ENCODE peak calls at places on chromosomes 7 and 10, in nine cellular contexts. X is cardiac fibroblast; Y is activated CD4-positive, alpha-beta T cell treated with anti-CD3 and anti-CD28 coated beads, Interleukin-2, amount 50 U/mL, for 24 hours; G is NCI-H1092; K is stimulated activated CD8-positive, alpha-beta memory T cell treated with anti-CD3 and anti-CD28 coated beads, Interleukin-15, amount 100 ng/mL, for 24 hours; J is Right ventricle myocardium superior; P is HL-60; Q is body of pancreas; W is progenitor cell of endocrine pancreas. A is an unnamed sample.
A peak's percentile ranks its signal among the peaks of the same experiment; 100 is the strongest.

GRCh38 chr10:46556515-46557318 is at the start of gene GPRIN2:
- DNase-seq in J (peak; percentile 47), K (no peak), W (peak; percentile 40), X (no peak), Q (peak; percentile 72), P (no peak), Y (no peak), G (no peak), A (no peak)

GRCh38 chr7:93955304-93955703 is 33.8 kb downstream of the GNG11 start:
- DNase-seq in J (no peak), W (no peak), G (no peak), X (no peak), Y (no peak), P (no peak), Q (no peak), K (no peak), A (no peak)

GRCh38 chr7:130733866-130734524 is at the start of gene KLF14:
- DNase-seq in X (no peak), W (peak; percentile 16), G (no peak), K (peak; percentile 16), P (no peak), J (peak; percentile 47), Q (peak; percentile 60), Y (peak; percentile 7), A (peak; percentile 70)

GRCh38 chr10:3877092-3878000 is 92.3 kb upstream of the KLF6 start:
- DNase-seq in X (peak; percentile 40), W (no peak), P (no peak), Q (peak; percentile 1), K (no peak), G (no peak), Y (no peak), J (no peak), A (no peak)

GRCh38 chr7:55887786-55888185 is 530 bp downstream of the ZNF713 start:
- DNase-seq in Q (no peak), G (peak; percentile 28), K (no peak), J (no peak), X (peak; percentile 3), Y (no peak), W (no peak), P (no peak), A (no peak)

GRCh38 chr10:118471863-118472262 is 123.6 kb downstream of the PRLHR start:
- DNase-seq in J (no peak), P (no peak), G (no peak), Y (no peak), K (no peak), Q (no peak), W (no peak), X (no peak), A (no peak)

GRCh38 chr7:80552304-80552703 is 40.4 kb upstream of the GNAT3 start:
- DNase-seq in X (no peak), Y (no peak), Q (no peak), J (no peak), W (no peak), G (no peak), K (no peak), P (no peak), A (no peak)

GRCh38 chr10:89159761-89160160 is 47.4 kb downstream of the CH25H start:
- DNase-seq in K (no peak), X (no peak), Y (no peak), P (no peak), W (no peak), G (no peak), J (no peak), Q (no peak), A (no peak)

GRCh38 chr7:151412318-151412717 is 2.5 kb upstream of the WDR86 start:
- DNase-seq in J (no peak), Q (no peak), X (no peak), K (no peak), P (no peak), W (no peak), Y (no peak), G (no peak), A (no peak)

GRCh38 chr10:34954142-34954541 is 136.0 kb downstream of the CUL2 start:
- DNase-seq in Y (no peak), K (no peak), W (no peak), P (no peak), J (no peak), G (no peak), X (no peak), Q (peak; percentile 93), A (no peak)

GRCh38 chr10:93417264-93417663 is 64.9 kb downstream of the MYOF start:
- DNase-seq in K (no peak), P (no peak), Q (no peak), J (peak; percentile 76), W (no peak), G (peak; percentile 63), X (no peak), Y (no peak), A (no peak)